ENCODE peak calls at places on chromosomes 1 and 21, in eight cellular contexts. G is naive thymus-derived CD8-positive, alpha-beta T cell; W is iris pigment epithelial cell; O is NT2/D1; Z is aorta; D is ascending aorta; N is right lobe of liver; L is stimulated activated CD4-positive, alpha-beta T cell treated with anti-CD3 and anti-CD28 coated beads, Interleukin-2, amount 100 ng/mL, for 4 hours. F is an unnamed sample.
A peak's percentile ranks its signal among the peaks of the same experiment; 100 is the strongest.

GRCh38 chr21:45543710-45544448 is 1.6 kb upstream of the SLC19A1 start:
- DNase-seq in W (no peak), N (no peak), G (no peak), Z (no peak), O (no peak), L (no peak), D (peak; percentile 56), F (no peak)

GRCh38 chr1:23960291-23960718 is 677 bp downstream of the PNRC2 start:
- DNase-seq in Z (no peak), L (no peak), O (no peak), D (no peak), G (no peak), N (no peak), W (peak; percentile 39), F (no peak)

GRCh38 chr1:43932786-43933385 is 715 bp upstream of the ARTN start:
- DNase-seq in W (peak; percentile 48), Z (no peak), N (no peak), G (no peak), O (no peak), D (no peak), L (no peak), F (no peak)

GRCh38 chr1:199799116-199799515 is 228.4 kb upstream of the NR5A2 start:
- DNase-seq in N (no peak), D (no peak), L (no peak), W (no peak), G (no peak), O (no peak), Z (no peak), F (no peak)

GRCh38 chr1:119871881-119872280 is 24.4 kb downstream of the ADAM30 start:
- DNase-seq in O (no peak), N (no peak), Z (no peak), L (no peak), D (no peak), G (no peak), W (no peak), F (no peak)

GRCh38 chr1:112395261-112395831 is 668 bp upstream of the CTTNBP2NL start:
- DNase-seq in L (no peak), W (peak; percentile 32), N (no peak), D (no peak), G (no peak), O (no peak), Z (no peak), F (no peak)

GRCh38 chr1:8266436-8267165 is 51.3 kb upstream of the SLC45A1 start:
- DNase-seq in O (peak; percentile 40), Z (no peak), N (no peak), G (no peak), L (no peak), W (no peak), D (no peak), F (no peak)

GRCh38 chr1:237232501-237232900 is 190.5 kb downstream of the RYR2 start:
- DNase-seq in L (no peak), G (no peak), W (no peak), O (peak; percentile 35), N (no peak), D (no peak), Z (no peak), F (no peak)

GRCh38 chr1:1293618-1294249 is 13.5 kb downstream of the SCNN1D start:
- DNase-seq in N (no peak), Z (no peak), D (no peak), L (no peak), O (no peak), G (no peak), W (no peak), F (no peak)

GRCh38 chr1:24285231-24285630 is 33.9 kb upstream of the GRHL3 start:
- DNase-seq in Z (no peak), D (no peak), L (no peak), W (no peak), N (no peak), G (no peak), O (no peak), F (no peak)

GRCh38 chr1:16289959-16290358 is 53.0 kb upstream of the CPLANE2 start:
- DNase-seq in W (no peak), N (no peak), G (no peak), D (peak; percentile 19), O (no peak), Z (no peak), L (no peak), F (no peak)

GRCh38 chr1:172671591-172671990 is 12.7 kb downstream of the FASLG start:
- DNase-seq in W (peak; percentile 50), L (no peak), G (no peak), D (no peak), O (no peak), N (no peak), Z (no peak), F (no peak)

GRCh38 chr21:46667191-46667734 is 31.8 kb downstream of the PRMT2 start:
- DNase-seq in D (no peak), N (no peak), Z (no peak), O (peak; percentile 27), G (peak; percentile 27), L (no peak), W (peak; percentile 54), F (peak; percentile 40)

GRCh38 chr1:76390451-76390850 is 315.9 kb downstream of the ST6GALNAC3 start:
- DNase-seq in W (no peak), N (no peak), Z (no peak), D (no peak), G (no peak), L (no peak), O (no peak), F (no peak)

GRCh38 chr1:69073176-69073575 is 494.5 kb upstream of the LRRC7 start:
- DNase-seq in O (no peak), G (no peak), D (no peak), L (no peak), N (no peak), Z (no peak), W (no peak), F (no peak)

GRCh38 chr21:15966216-15966615 is 236.4 kb downstream of the USP25 start:
- DNase-seq in L (no peak), G (no peak), N (no peak), Z (no peak), O (no peak), D (no peak), W (no peak), F (no peak)

GRCh38 chr1:93061895-93062792 is 16.9 kb upstream of the MTF2 start:
- DNase-seq in Z (no peak), D (no peak), G (peak; percentile 41), L (no peak), N (peak; percentile 25), W (peak; percentile 55), O (peak; percentile 36), F (no peak)

GRCh38 chr1:228794173-228794572 is 58.9 kb downstream of the RHOU start:
- DNase-seq in G (peak; percentile 37), L (no peak), W (peak; percentile 27), Z (no peak), D (no peak), N (no peak), O (no peak), F (no peak)

GRCh38 chr1:214031267-214031650 is 43.5 kb downstream of the PROX1 start:
- DNase-seq in G (no peak), W (no peak), Z (no peak), L (no peak), O (peak; percentile 88), N (no peak), D (no peak), F (no peak)

GRCh38 chr1:34904236-34905097 is 25.0 kb downstream of the DLGAP3 start:
- DNase-seq in G (no peak), L (no peak), O (no peak), N (no peak), Z (no peak), W (no peak), D (no peak), F (no peak)

GRCh38 chr1:7420098-7420445 is 351.0 kb upstream of the VAMP3 start:
- DNase-seq in Z (peak; percentile 21), O (no peak), N (no peak), W (no peak), G (no peak), D (peak; percentile 55), L (no peak), F (no peak)

GRCh38 chr1:53807916-53808315 is 30.2 kb downstream of the NDC1 start:
- DNase-seq in O (no peak), G (no peak), L (no peak), D (no peak), N (no peak), W (peak; percentile 89), Z (no peak), F (no peak)

GRCh38 chr21:35136106-35136505 is 87.0 kb upstream of the RUNX1 start:
- DNase-seq in L (no peak), G (no peak), N (no peak), D (no peak), O (no peak), Z (no peak), W (no peak), F (no peak)

GRCh38 chr1:76238094-76238551 is 163.6 kb downstream of the ST6GALNAC3 start:
- DNase-seq in W (no peak), N (no peak), G (no peak), O (no peak), D (no peak), L (no peak), Z (no peak), F (no peak)

GRCh38 chr21:27795418-27795817 is 828.5 kb upstream of the ADAMTS5 start:
- DNase-seq in D (no peak), G (no peak), Z (no peak), N (no peak), O (no peak), L (no peak), W (no peak), F (no peak)

GRCh38 chr1:16434007-16434406 is 3.2 kb downstream of the SPATA21 start:
- DNase-seq in N (no peak), L (no peak), O (no peak), W (no peak), Z (no peak), D (no peak), G (no peak), F (no peak)

GRCh38 chr1:67749263-67749843 is 64.4 kb downstream of the GADD45A start:
- DNase-seq in D (no peak), W (no peak), N (no peak), G (no peak), L (no peak), O (no peak), Z (no peak), F (no peak)

GRCh38 chr1:219788091-219788490 is 140.3 kb downstream of the SLC30A10 start:
- DNase-seq in W (peak; percentile 82), N (no peak), G (no peak), O (no peak), L (no peak), Z (no peak), D (no peak), F (no peak)

GRCh38 chr1:166888710-166889109 is 12.6 kb upstream of the TADA1 start:
- DNase-seq in D (no peak), W (no peak), O (no peak), L (no peak), Z (no peak), N (no peak), G (no peak), F (no peak)

GRCh38 chr1:9349331-9349851 is 56.7 kb downstream of the SPSB1 start:
- DNase-seq in D (no peak), G (no peak), Z (no peak), W (no peak), L (no peak), O (no peak), N (no peak), F (no peak)

GRCh38 chr1:188872376-188872775 is 1605.3 kb downstream of the BRINP3 start:
- DNase-seq in O (no peak), W (peak; percentile 31), D (no peak), G (no peak), N (no peak), L (no peak), Z (no peak), F (no peak)

F was measured in GM12891.